ENCODE peak calls at places on chromosomes 2 and 18, in nine cellular contexts. M is lower lobe of right lung, J is fibroblast of lung, Z is body of pancreas, E is lower leg skin, P is choroid plexus epithelial cell, F is esophagus squamous epithelium, O is spleen, H is fibroblast of the aortic adventitia. C is an unnamed sample.
A peak's percentile ranks its signal among the peaks of the same experiment; 100 is the strongest.

GRCh38 chr2:85681354-85681728 is 12.8 kb upstream of the GNLY start:
- DNase-seq in M (no peak), J (no peak), Z (no peak), E (no peak), P (no peak), F (no peak), O (no peak), H (no peak), C (peak; percentile 40)

GRCh38 chr2:31168291-31168690 is 30.1 kb upstream of the GALNT14 start:
- DNase-seq in M (no peak), J (no peak), Z (no peak), E (no peak), P (peak; percentile 5), F (no peak), O (no peak), H (no peak), C (no peak)

GRCh38 chr2:218394298-218395089 is 5.2 kb upstream of the CTDSP1 start:
- DNase-seq in M (peak; percentile 55), J (no peak), Z (no peak), E (no peak), P (peak; percentile 31), F (no peak), O (no peak), H (no peak), C (no peak)

GRCh38 chr2:238042849-238043584 is 17.8 kb upstream of the SCLY start:
- DNase-seq in M (no peak), J (no peak), Z (peak; percentile 90), E (no peak), P (peak; percentile 44), F (no peak), O (no peak), H (no peak), C (no peak)

GRCh38 chr2:128374001-128374710 is 55.5 kb upstream of the HS6ST1 start:
- DNase-seq in M (peak; percentile 67), J (peak; percentile 87), Z (no peak), E (no peak), P (peak; percentile 91), F (no peak), O (peak; percentile 60), H (peak; percentile 46), C (peak; percentile 35)

GRCh38 chr2:20396356-20397000 is 45.8 kb upstream of the PUM2 start:
- DNase-seq in M (no peak), J (no peak), Z (no peak), E (no peak), P (no peak), F (no peak), O (no peak), H (no peak), C (no peak)

GRCh38 chr2:217440000-217440399 is 562.8 kb downstream of the TNS1 start:
- DNase-seq in M (no peak), J (peak; percentile 27), Z (no peak), E (no peak), P (peak; percentile 56), F (no peak), O (no peak), H (no peak), C (no peak)

GRCh38 chr2:62685986-62686625 is 19.4 kb upstream of the EHBP1 start:
- DNase-seq in M (no peak), J (no peak), Z (no peak), E (no peak), P (no peak), F (no peak), O (no peak), H (no peak), C (no peak)

GRCh38 chr2:174300114-174300513 is 34.6 kb upstream of the SP9 start:
- DNase-seq in M (no peak), J (no peak), Z (no peak), E (no peak), P (peak; percentile 13), F (no peak), O (no peak), H (peak; percentile 49), C (peak; percentile 13)

GRCh38 chr18:41324934-41325333 is 630.1 kb upstream of the PIK3C3 start:
- DNase-seq in M (no peak), J (peak; percentile 52), Z (no peak), E (no peak), P (peak; percentile 11), F (no peak), O (no peak), H (no peak), C (peak; percentile 7)

GRCh38 chr2:20199381-20200270 is 25.3 kb downstream of the SDC1 start:
- DNase-seq in M (no peak), J (no peak), Z (no peak), E (no peak), P (no peak), F (no peak), O (no peak), H (no peak), C (no peak)

GRCh38 chr18:8260319-8260718 is 348.9 kb upstream of the RAB12 start:
- DNase-seq in M (no peak), J (no peak), Z (no peak), E (peak; percentile 21), P (no peak), F (no peak), O (no peak), H (no peak), C (peak; percentile 17)

GRCh38 chr2:70907130-70907756 is 28.5 kb upstream of the ATP6V1B1 start:
- DNase-seq in M (no peak), J (peak; percentile 45), Z (no peak), E (no peak), P (peak; percentile 25), F (no peak), O (no peak), H (no peak), C (peak; percentile 4)
- H3K4me3 ChIP-seq in M (peak overlapping the region; percentile 34), J (no peak overlapping the region), Z (no peak overlapping the region), E (no peak overlapping the region), P (peak overlapping the region; percentile 57), F (peak overlapping the region; percentile 20), O (no peak overlapping the region), H (peak overlapping the region; percentile 47), C (no peak overlapping the region)

GRCh38 chr2:233929352-233929843 is 12.2 kb downstream of the TRPM8 start:
- DNase-seq in M (no peak), J (no peak), Z (no peak), E (no peak), P (peak; percentile 23), F (no peak), O (no peak), H (no peak), C (no peak)
- TF ChIP-seq CTCF in M (no peak), J (no peak), Z (no peak), E (no peak), P (peak; percentile 31), F (no peak), O (no peak), H (no peak), C (no peak)

GRCh38 chr2:223941579-223942277 is 3.4 kb downstream of the WDFY1 start:
- DNase-seq in M (no peak), J (peak; percentile 92), Z (no peak), E (no peak), P (peak; percentile 91), F (no peak), O (no peak), H (peak; percentile 94), C (peak; percentile 88)

GRCh38 chr2:223943561-223944008 is 1.6 kb downstream of the WDFY1 start:
- DNase-seq in M (no peak), J (peak; percentile 38), Z (peak; percentile 25), E (no peak), P (peak; percentile 63), F (no peak), O (no peak), H (peak; percentile 65), C (peak; percentile 59)

GRCh38 chr2:223944166-223944703 is 900 bp downstream of the WDFY1 start:
- DNase-seq in M (peak; percentile 64), J (peak; percentile 27), Z (peak; percentile 40), E (no peak), P (peak; percentile 30), F (no peak), O (peak; percentile 87), H (no peak), C (no peak)

GRCh38 chr2:223944704-223945531 is at the start of gene WDFY1:
- DNase-seq in M (peak; percentile 93), J (peak; percentile 89), Z (peak; percentile 88), E (peak; percentile 73), P (peak; percentile 92), F (peak; percentile 33), O (peak; percentile 98), H (peak; percentile 82), C (peak; percentile 78)

GRCh38 chr2:223943135-223943534 is 2.0 kb downstream of the WDFY1 start:
- DNase-seq in M (no peak), J (no peak), Z (no peak), E (no peak), P (no peak), F (no peak), O (no peak), H (no peak), C (no peak)
- H3K4me3 ChIP-seq in M (peak overlapping the region; percentile 94), J (peak overlapping the region; percentile 81), Z (no peak overlapping the region), E (no peak overlapping the region), P (peak overlapping the region; percentile 98), F (peak overlapping the region; percentile 96), O (peak overlapping the region; percentile 94), H (peak overlapping the region; percentile 90), C (peak overlapping the region; percentile 8)

GRCh38 chr2:187302146-187302545 is 145.9 kb downstream of the CALCRL start:
- DNase-seq in M (no peak), J (peak; percentile 74), Z (no peak), E (no peak), P (peak; percentile 87), F (no peak), O (no peak), H (peak; percentile 9), C (peak; percentile 39)

GRCh38 chr2:187302619-187303018 is 145.4 kb downstream of the CALCRL start:
- DNase-seq in M (no peak), J (peak; percentile 49), Z (no peak), E (no peak), P (peak; percentile 79), F (no peak), O (no peak), H (peak; percentile 69), C (peak; percentile 48)

GRCh38 chr2:187296869-187297268 is 151.2 kb downstream of the CALCRL start:
- DNase-seq in M (no peak), J (no peak), Z (no peak), E (no peak), P (no peak), F (no peak), O (no peak), H (no peak), C (no peak)

GRCh38 chr2:187297806-187298205 is 150.2 kb downstream of the CALCRL start:
- DNase-seq in M (no peak), J (no peak), Z (no peak), E (no peak), P (peak; percentile 65), F (no peak), O (no peak), H (no peak), C (no peak)

DNA sequence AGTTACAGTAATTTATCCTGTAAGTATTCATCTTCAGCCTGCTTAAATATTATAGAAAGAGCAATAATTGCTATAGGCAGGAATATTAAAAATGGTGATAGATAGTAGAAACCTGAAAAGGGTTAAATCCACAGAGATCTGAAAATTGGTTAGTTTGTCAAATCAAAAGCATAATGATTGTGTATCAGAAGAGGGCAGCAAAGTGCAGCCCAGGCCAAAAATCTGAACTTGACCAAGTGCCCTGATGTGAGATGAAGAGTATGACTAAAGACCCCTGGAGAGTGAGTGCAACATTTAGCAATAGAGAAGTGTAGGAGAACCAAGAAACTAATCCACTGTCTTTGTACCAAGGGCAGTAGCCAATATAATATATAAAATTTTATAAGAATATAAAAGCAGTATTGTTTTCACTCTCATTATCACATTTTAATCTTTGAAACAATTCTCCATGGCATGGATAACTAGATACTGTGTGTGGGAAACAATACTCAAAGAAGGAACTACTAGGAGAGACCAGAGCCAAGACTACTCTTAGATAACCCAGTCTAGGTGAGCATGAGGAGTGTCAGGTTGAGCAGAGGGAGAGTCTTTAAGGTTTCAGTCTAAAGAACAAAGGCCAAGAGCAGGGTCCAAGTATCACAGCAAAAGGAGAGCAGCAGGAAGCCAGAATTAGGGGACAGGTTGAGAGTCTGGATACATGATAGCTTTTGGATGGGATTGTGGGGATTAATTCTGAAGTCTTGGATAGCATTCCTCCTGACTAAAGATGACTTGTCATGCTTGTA is 148.7 kb downstream of the CALCRL start:
- DNase-seq in M (no peak), J (peak; percentile 57), Z (no peak), E (no peak), P (peak; percentile 68), F (no peak), O (no peak), H (peak; percentile 66), C (peak; percentile 76)
- TF ChIP-seq CTCF in M (peak; percentile 33), J (peak; percentile 28), Z (no peak), E (no peak), P (peak; percentile 39), F (no peak), O (no peak), H (peak; percentile 42), C (peak; percentile 67)

C was measured in fibroblast of mammary gland.